ENCODE peak calls at places on chromosomes 4 and X, in ten cellular contexts. One of them, this sample, is unnamed.

GRCh38 chrX:3066555-3066954 is 25.3 kb downstream of the ARSF start:
- DNase-seq in H54: no peak
- DNase-seq in activated CD8-positive, alpha-beta T cell treated with anti-CD3 and anti-CD28 coated beads, Interleukin-2, amount 10 ng/mL, durations not matched to agents 7 days and 5 days: no peak
- DNase-seq in uterus: no peak
- DNase-seq in CD8-positive, alpha-beta memory T cell: no peak
- DNase-seq in substantia nigra: no peak
- DNase-seq in left lobe of liver: peak
- DNase-seq in EL: no peak
- DNase-seq in neural crest cell: no peak
- DNase-seq in NCI-H2081: no peak
- DNase-seq in this sample: no peak

GRCh38 chrX:133923113-133923512 is 62.3 kb downstream of the GPC3 start:
- DNase-seq in CD8-positive, alpha-beta memory T cell: peak
- DNase-seq in EL: peak
- DNase-seq in left lobe of liver: no peak
- DNase-seq in uterus: no peak
- DNase-seq in neural crest cell: no peak
- DNase-seq in H54: no peak
- DNase-seq in substantia nigra: no peak
- DNase-seq in NCI-H2081: no peak
- DNase-seq in activated CD8-positive, alpha-beta T cell treated with anti-CD3 and anti-CD28 coated beads, Interleukin-2, amount 10 ng/mL, durations not matched to agents 7 days and 5 days: peak
- DNase-seq in this sample: no peak

GRCh38 chr4:3322059-3322550 is 29.3 kb downstream of the RGS12 start:
- DNase-seq in CD8-positive, alpha-beta memory T cell: no peak
- DNase-seq in neural crest cell: peak
- DNase-seq in H54: no peak
- DNase-seq in uterus: no peak
- DNase-seq in left lobe of liver: no peak
- DNase-seq in NCI-H2081: no peak
- DNase-seq in substantia nigra: peak
- DNase-seq in EL: no peak
- DNase-seq in activated CD8-positive, alpha-beta T cell treated with anti-CD3 and anti-CD28 coated beads, Interleukin-2, amount 10 ng/mL, durations not matched to agents 7 days and 5 days: no peak
- DNase-seq in this sample: peak

GRCh38 chr4:182105416-182105815 is 137.8 kb upstream of the TENM3 start:
- DNase-seq in uterus: no peak
- DNase-seq in EL: no peak
- DNase-seq in H54: no peak
- DNase-seq in neural crest cell: no peak
- DNase-seq in substantia nigra: no peak
- DNase-seq in NCI-H2081: no peak
- DNase-seq in left lobe of liver: no peak
- DNase-seq in activated CD8-positive, alpha-beta T cell treated with anti-CD3 and anti-CD28 coated beads, Interleukin-2, amount 10 ng/mL, durations not matched to agents 7 days and 5 days: no peak
- DNase-seq in CD8-positive, alpha-beta memory T cell: no peak
- DNase-seq in this sample: no peak

GRCh38 chrX:136021160-136021559 is 35.9 kb downstream of the SLC9A6 start:
- DNase-seq in NCI-H2081: no peak
- DNase-seq in CD8-positive, alpha-beta memory T cell: no peak
- DNase-seq in neural crest cell: no peak
- DNase-seq in H54: no peak
- DNase-seq in EL: no peak
- DNase-seq in uterus: no peak
- DNase-seq in activated CD8-positive, alpha-beta T cell treated with anti-CD3 and anti-CD28 coated beads, Interleukin-2, amount 10 ng/mL, durations not matched to agents 7 days and 5 days: no peak
- DNase-seq in left lobe of liver: no peak
- DNase-seq in substantia nigra: no peak
- DNase-seq in this sample: no peak

GRCh38 chr4:106033469-106033868 is 138.2 kb downstream of the NPNT start:
- DNase-seq in H54: no peak
- DNase-seq in EL: no peak
- DNase-seq in CD8-positive, alpha-beta memory T cell: no peak
- DNase-seq in uterus: no peak
- DNase-seq in NCI-H2081: no peak
- DNase-seq in left lobe of liver: no peak
- DNase-seq in substantia nigra: no peak
- DNase-seq in activated CD8-positive, alpha-beta T cell treated with anti-CD3 and anti-CD28 coated beads, Interleukin-2, amount 10 ng/mL, durations not matched to agents 7 days and 5 days: no peak
- DNase-seq in neural crest cell: no peak
- DNase-seq in this sample: no peak

GRCh38 chrX:150694738-150695410 is 1.7 kb downstream of the MTMR1 start:
- DNase-seq in activated CD8-positive, alpha-beta T cell treated with anti-CD3 and anti-CD28 coated beads, Interleukin-2, amount 10 ng/mL, durations not matched to agents 7 days and 5 days: peak
- DNase-seq in NCI-H2081: no peak
- DNase-seq in CD8-positive, alpha-beta memory T cell: peak
- DNase-seq in uterus: no peak
- DNase-seq in substantia nigra: no peak
- DNase-seq in EL: no peak
- DNase-seq in neural crest cell: no peak
- DNase-seq in H54: no peak
- DNase-seq in left lobe of liver: no peak
- DNase-seq in this sample: no peak

GRCh38 chr4:1084796-1085403 is 28.5 kb downstream of the RNF212 start:
- DNase-seq in NCI-H2081: no peak
- DNase-seq in neural crest cell: no peak
- DNase-seq in H54: no peak
- DNase-seq in left lobe of liver: no peak
- DNase-seq in CD8-positive, alpha-beta memory T cell: no peak
- DNase-seq in EL: no peak
- DNase-seq in uterus: no peak
- DNase-seq in activated CD8-positive, alpha-beta T cell treated with anti-CD3 and anti-CD28 coated beads, Interleukin-2, amount 10 ng/mL, durations not matched to agents 7 days and 5 days: no peak
- DNase-seq in substantia nigra: no peak
- DNase-seq in this sample: no peak

GRCh38 chrX:18995216-18995615 is 11.3 kb upstream of the PHKA2 start:
- DNase-seq in neural crest cell: no peak
- DNase-seq in H54: no peak
- DNase-seq in CD8-positive, alpha-beta memory T cell: no peak
- DNase-seq in NCI-H2081: no peak
- DNase-seq in EL: peak
- DNase-seq in substantia nigra: no peak
- DNase-seq in activated CD8-positive, alpha-beta T cell treated with anti-CD3 and anti-CD28 coated beads, Interleukin-2, amount 10 ng/mL, durations not matched to agents 7 days and 5 days: no peak
- DNase-seq in left lobe of liver: no peak
- DNase-seq in uterus: no peak
- DNase-seq in this sample: no peak

GRCh38 chr4:151202851-151203455 is 74.0 kb upstream of the PRSS48 start:
- DNase-seq in H54: no peak
- DNase-seq in EL: peak
- DNase-seq in activated CD8-positive, alpha-beta T cell treated with anti-CD3 and anti-CD28 coated beads, Interleukin-2, amount 10 ng/mL, durations not matched to agents 7 days and 5 days: no peak
- DNase-seq in NCI-H2081: no peak
- DNase-seq in CD8-positive, alpha-beta memory T cell: no peak
- DNase-seq in left lobe of liver: no peak
- DNase-seq in neural crest cell: no peak
- DNase-seq in uterus: no peak
- DNase-seq in substantia nigra: no peak
- DNase-seq in this sample: no peak

GRCh38 chr4:69781458-69782418 is 21.3 kb upstream of the SULT1B1 start:
- DNase-seq in substantia nigra: no peak
- DNase-seq in neural crest cell: no peak
- DNase-seq in CD8-positive, alpha-beta memory T cell: no peak
- DNase-seq in EL: no peak
- DNase-seq in H54: no peak
- DNase-seq in uterus: no peak
- DNase-seq in left lobe of liver: no peak
- DNase-seq in NCI-H2081: peak
- DNase-seq in activated CD8-positive, alpha-beta T cell treated with anti-CD3 and anti-CD28 coated beads, Interleukin-2, amount 10 ng/mL, durations not matched to agents 7 days and 5 days: no peak
- DNase-seq in this sample: no peak

GRCh38 chr4:107069049-107069448 is 32.9 kb upstream of the DKK2 start:
- DNase-seq in substantia nigra: no peak
- DNase-seq in uterus: no peak
- DNase-seq in left lobe of liver: no peak
- DNase-seq in CD8-positive, alpha-beta memory T cell: no peak
- DNase-seq in EL: peak
- DNase-seq in H54: no peak
- DNase-seq in NCI-H2081: no peak
- DNase-seq in activated CD8-positive, alpha-beta T cell treated with anti-CD3 and anti-CD28 coated beads, Interleukin-2, amount 10 ng/mL, durations not matched to agents 7 days and 5 days: no peak
- DNase-seq in neural crest cell: no peak
- DNase-seq in this sample: no peak

GRCh38 chrX:150926304-150926703 is 27.8 kb upstream of the CD99L2 start:
- DNase-seq in substantia nigra: no peak
- DNase-seq in EL: no peak
- DNase-seq in uterus: no peak
- DNase-seq in H54: no peak
- DNase-seq in CD8-positive, alpha-beta memory T cell: no peak
- DNase-seq in left lobe of liver: no peak
- DNase-seq in neural crest cell: no peak
- DNase-seq in activated CD8-positive, alpha-beta T cell treated with anti-CD3 and anti-CD28 coated beads, Interleukin-2, amount 10 ng/mL, durations not matched to agents 7 days and 5 days: no peak
- DNase-seq in NCI-H2081: no peak
- DNase-seq in this sample: no peak

GRCh38 chr4:57113870-57114269 is 3.7 kb upstream of the IGFBP7 start:
- DNase-seq in uterus: no peak
- DNase-seq in H54: no peak
- DNase-seq in NCI-H2081: no peak
- DNase-seq in neural crest cell: no peak
- DNase-seq in CD8-positive, alpha-beta memory T cell: no peak
- DNase-seq in substantia nigra: no peak
- DNase-seq in activated CD8-positive, alpha-beta T cell treated with anti-CD3 and anti-CD28 coated beads, Interleukin-2, amount 10 ng/mL, durations not matched to agents 7 days and 5 days: no peak
- DNase-seq in EL: no peak
- DNase-seq in left lobe of liver: no peak
- DNase-seq in this sample: no peak

GRCh38 chr4:161498155-161498554 is 665.6 kb downstream of the FSTL5 start:
- DNase-seq in NCI-H2081: no peak
- DNase-seq in CD8-positive, alpha-beta memory T cell: no peak
- DNase-seq in substantia nigra: no peak
- DNase-seq in left lobe of liver: no peak
- DNase-seq in activated CD8-positive, alpha-beta T cell treated with anti-CD3 and anti-CD28 coated beads, Interleukin-2, amount 10 ng/mL, durations not matched to agents 7 days and 5 days: no peak
- DNase-seq in EL: no peak
- DNase-seq in neural crest cell: no peak
- DNase-seq in H54: no peak
- DNase-seq in uterus: no peak
- DNase-seq in this sample: no peak

GRCh38 chr4:182835006-182835740 is 82.0 kb downstream of the DCTD start:
- DNase-seq in CD8-positive, alpha-beta memory T cell: no peak
- DNase-seq in substantia nigra: no peak
- DNase-seq in uterus: no peak
- DNase-seq in EL: no peak
- DNase-seq in NCI-H2081: no peak
- DNase-seq in neural crest cell: no peak
- DNase-seq in left lobe of liver: no peak
- DNase-seq in activated CD8-positive, alpha-beta T cell treated with anti-CD3 and anti-CD28 coated beads, Interleukin-2, amount 10 ng/mL, durations not matched to agents 7 days and 5 days: no peak
- DNase-seq in H54: no peak
- DNase-seq in this sample: no peak

GRCh38 chr4:153748378-153748777 is 11.4 kb downstream of the RNF175 start:
- DNase-seq in neural crest cell: no peak
- DNase-seq in uterus: no peak
- DNase-seq in CD8-positive, alpha-beta memory T cell: no peak
- DNase-seq in H54: peak
- DNase-seq in left lobe of liver: no peak
- DNase-seq in activated CD8-positive, alpha-beta T cell treated with anti-CD3 and anti-CD28 coated beads, Interleukin-2, amount 10 ng/mL, durations not matched to agents 7 days and 5 days: no peak
- DNase-seq in NCI-H2081: no peak
- DNase-seq in EL: peak
- DNase-seq in substantia nigra: no peak
- DNase-seq in this sample: no peak

GRCh38 chrX:154490021-154490413 is 412 bp downstream of the SLC10A3 start:
- DNase-seq in activated CD8-positive, alpha-beta T cell treated with anti-CD3 and anti-CD28 coated beads, Interleukin-2, amount 10 ng/mL, durations not matched to agents 7 days and 5 days: peak
- DNase-seq in H54: no peak
- DNase-seq in CD8-positive, alpha-beta memory T cell: no peak
- DNase-seq in EL: peak
- DNase-seq in NCI-H2081: no peak
- DNase-seq in substantia nigra: no peak
- DNase-seq in uterus: peak
- DNase-seq in left lobe of liver: no peak
- DNase-seq in neural crest cell: no peak
- DNase-seq in this sample: no peak

GRCh38 chr4:186757696-186758330 is 34.2 kb upstream of the FAT1 start:
- DNase-seq in activated CD8-positive, alpha-beta T cell treated with anti-CD3 and anti-CD28 coated beads, Interleukin-2, amount 10 ng/mL, durations not matched to agents 7 days and 5 days: no peak
- DNase-seq in substantia nigra: no peak
- DNase-seq in uterus: no peak
- DNase-seq in H54: no peak
- DNase-seq in CD8-positive, alpha-beta memory T cell: no peak
- DNase-seq in NCI-H2081: no peak
- DNase-seq in EL: no peak
- DNase-seq in neural crest cell: no peak
- DNase-seq in left lobe of liver: no peak
- DNase-seq in this sample: no peak

GRCh38 chr4:78661923-78662521 is 110.5 kb downstream of the ANXA3 start:
- DNase-seq in left lobe of liver: no peak
- DNase-seq in substantia nigra: no peak
- DNase-seq in EL: peak
- DNase-seq in NCI-H2081: peak
- DNase-seq in neural crest cell: no peak
- DNase-seq in activated CD8-positive, alpha-beta T cell treated with anti-CD3 and anti-CD28 coated beads, Interleukin-2, amount 10 ng/mL, durations not matched to agents 7 days and 5 days: no peak
- DNase-seq in uterus: no peak
- DNase-seq in H54: no peak
- DNase-seq in CD8-positive, alpha-beta memory T cell: no peak
- DNase-seq in this sample: peak

GRCh38 chrX:53481093-53481492 is 46.9 kb upstream of the HSD17B10 start:
- DNase-seq in NCI-H2081: no peak
- DNase-seq in H54: no peak
- DNase-seq in uterus: no peak
- DNase-seq in activated CD8-positive, alpha-beta T cell treated with anti-CD3 and anti-CD28 coated beads, Interleukin-2, amount 10 ng/mL, durations not matched to agents 7 days and 5 days: peak
- DNase-seq in EL: peak
- DNase-seq in substantia nigra: no peak
- DNase-seq in CD8-positive, alpha-beta memory T cell: no peak
- DNase-seq in neural crest cell: no peak
- DNase-seq in left lobe of liver: no peak
- DNase-seq in this sample: no peak

GRCh38 chrX:129773649-129774458 is 5.9 kb upstream of the SASH3 start:
- DNase-seq in EL: no peak
- DNase-seq in substantia nigra: no peak
- DNase-seq in NCI-H2081: no peak
- DNase-seq in neural crest cell: no peak
- DNase-seq in uterus: no peak
- DNase-seq in CD8-positive, alpha-beta memory T cell: no peak
- DNase-seq in activated CD8-positive, alpha-beta T cell treated with anti-CD3 and anti-CD28 coated beads, Interleukin-2, amount 10 ng/mL, durations not matched to agents 7 days and 5 days: no peak
- DNase-seq in H54: no peak
- DNase-seq in left lobe of liver: no peak
- DNase-seq in this sample: no peak

GRCh38 chr4:30945586-30945985 is 225.4 kb downstream of the PCDH7 start:
- DNase-seq in activated CD8-positive, alpha-beta T cell treated with anti-CD3 and anti-CD28 coated beads, Interleukin-2, amount 10 ng/mL, durations not matched to agents 7 days and 5 days: no peak
- DNase-seq in uterus: no peak
- DNase-seq in H54: no peak
- DNase-seq in CD8-positive, alpha-beta memory T cell: no peak
- DNase-seq in NCI-H2081: no peak
- DNase-seq in neural crest cell: no peak
- DNase-seq in EL: no peak
- DNase-seq in substantia nigra: no peak
- DNase-seq in left lobe of liver: no peak
- DNase-seq in this sample: no peak

GRCh38 chr4:122576261-122577188 is 44.3 kb downstream of the IL21 start:
- DNase-seq in substantia nigra: no peak
- DNase-seq in left lobe of liver: no peak
- DNase-seq in H54: no peak
- DNase-seq in EL: peak
- DNase-seq in CD8-positive, alpha-beta memory T cell: peak
- DNase-seq in NCI-H2081: peak
- DNase-seq in uterus: no peak
- DNase-seq in neural crest cell: peak
- DNase-seq in activated CD8-positive, alpha-beta T cell treated with anti-CD3 and anti-CD28 coated beads, Interleukin-2, amount 10 ng/mL, durations not matched to agents 7 days and 5 days: peak
- DNase-seq in this sample: peak

GRCh38 chr4:39427477-39428119 is 20.9 kb downstream of the KLB start:
- DNase-seq in uterus: no peak
- DNase-seq in NCI-H2081: no peak
- DNase-seq in substantia nigra: no peak
- DNase-seq in EL: no peak
- DNase-seq in CD8-positive, alpha-beta memory T cell: no peak
- DNase-seq in H54: no peak
- DNase-seq in activated CD8-positive, alpha-beta T cell treated with anti-CD3 and anti-CD28 coated beads, Interleukin-2, amount 10 ng/mL, durations not matched to agents 7 days and 5 days: no peak
- DNase-seq in left lobe of liver: no peak
- DNase-seq in neural crest cell: no peak
- DNase-seq in this sample: no peak

GRCh38 chr4:111546881-111547280 is 598.4 kb upstream of the FAM241A start:
- DNase-seq in left lobe of liver: no peak
- DNase-seq in uterus: no peak
- DNase-seq in H54: no peak
- DNase-seq in activated CD8-positive, alpha-beta T cell treated with anti-CD3 and anti-CD28 coated beads, Interleukin-2, amount 10 ng/mL, durations not matched to agents 7 days and 5 days: no peak
- DNase-seq in NCI-H2081: peak
- DNase-seq in CD8-positive, alpha-beta memory T cell: no peak
- DNase-seq in substantia nigra: no peak
- DNase-seq in neural crest cell: no peak
- DNase-seq in EL: no peak
- DNase-seq in this sample: no peak

GRCh38 chrX:81263067-81263466 is 61.2 kb downstream of the SH3BGRL start:
- DNase-seq in NCI-H2081: no peak
- DNase-seq in H54: no peak
- DNase-seq in left lobe of liver: no peak
- DNase-seq in activated CD8-positive, alpha-beta T cell treated with anti-CD3 and anti-CD28 coated beads, Interleukin-2, amount 10 ng/mL, durations not matched to agents 7 days and 5 days: no peak
- DNase-seq in substantia nigra: no peak
- DNase-seq in CD8-positive, alpha-beta memory T cell: no peak
- DNase-seq in neural crest cell: no peak
- DNase-seq in uterus: no peak
- DNase-seq in EL: no peak
- DNase-seq in this sample: no peak

GRCh38 chr4:121455285-121455684 is 74.5 kb upstream of the QRFPR start:
- DNase-seq in H54: no peak
- DNase-seq in activated CD8-positive, alpha-beta T cell treated with anti-CD3 and anti-CD28 coated beads, Interleukin-2, amount 10 ng/mL, durations not matched to agents 7 days and 5 days: no peak
- DNase-seq in EL: no peak
- DNase-seq in neural crest cell: no peak
- DNase-seq in substantia nigra: no peak
- DNase-seq in left lobe of liver: no peak
- DNase-seq in CD8-positive, alpha-beta memory T cell: no peak
- DNase-seq in uterus: no peak
- DNase-seq in NCI-H2081: no peak
- DNase-seq in this sample: no peak